ENCODE peak calls at places on chromosomes 1 and 21, in seven cellular contexts. One of them, this sample, is unnamed.

GRCh38 chr1:198519639-198520501 is 20.6 kb downstream of the ATP6V1G3 start:
- DNase-seq in heart right ventricle: no peak
- DNase-seq in stimulated activated CD8-positive, alpha-beta memory T cell treated with anti-CD3 and anti-CD28 coated beads, Interleukin-4, amount 100 ng/mL, for 1 hour: no peak
- DNase-seq in sciatic nerve: no peak
- DNase-seq in HT-29: no peak
- DNase-seq in HepG2: no peak
- DNase-seq in GM19239: no peak
- DNase-seq in this sample: no peak

GRCh38 chr1:3293563-3294080 is 160.8 kb upstream of the ARHGEF16 start:
- DNase-seq in GM19239: no peak
- DNase-seq in sciatic nerve: no peak
- DNase-seq in stimulated activated CD8-positive, alpha-beta memory T cell treated with anti-CD3 and anti-CD28 coated beads, Interleukin-4, amount 100 ng/mL, for 1 hour: no peak
- DNase-seq in HepG2: no peak
- DNase-seq in HT-29: no peak
- DNase-seq in heart right ventricle: no peak
- DNase-seq in this sample: no peak

GRCh38 chr1:204080163-204080903 is 7.4 kb downstream of the SOX13 start:
- DNase-seq in stimulated activated CD8-positive, alpha-beta memory T cell treated with anti-CD3 and anti-CD28 coated beads, Interleukin-4, amount 100 ng/mL, for 1 hour: no peak
- DNase-seq in HT-29: peak
- DNase-seq in HepG2: peak
- DNase-seq in heart right ventricle: peak
- DNase-seq in GM19239: no peak
- DNase-seq in sciatic nerve: peak
- DNase-seq in this sample: no peak

GRCh38 chr1:203534526-203534925 is 40.6 kb downstream of the OPTC start:
- DNase-seq in stimulated activated CD8-positive, alpha-beta memory T cell treated with anti-CD3 and anti-CD28 coated beads, Interleukin-4, amount 100 ng/mL, for 1 hour: no peak
- DNase-seq in sciatic nerve: no peak
- DNase-seq in GM19239: no peak
- DNase-seq in HT-29: no peak
- DNase-seq in heart right ventricle: no peak
- DNase-seq in HepG2: no peak
- DNase-seq in this sample: no peak

GRCh38 chr1:30420519-30421050 is 302.8 kb downstream of the MATN1 start:
- DNase-seq in stimulated activated CD8-positive, alpha-beta memory T cell treated with anti-CD3 and anti-CD28 coated beads, Interleukin-4, amount 100 ng/mL, for 1 hour: no peak
- DNase-seq in heart right ventricle: no peak
- DNase-seq in HT-29: no peak
- DNase-seq in sciatic nerve: no peak
- DNase-seq in HepG2: no peak
- DNase-seq in GM19239: no peak
- DNase-seq in this sample: no peak

GRCh38 chr1:106700151-106700550 is 356.3 kb upstream of the PRMT6 start:
- DNase-seq in GM19239: no peak
- DNase-seq in heart right ventricle: no peak
- DNase-seq in stimulated activated CD8-positive, alpha-beta memory T cell treated with anti-CD3 and anti-CD28 coated beads, Interleukin-4, amount 100 ng/mL, for 1 hour: no peak
- DNase-seq in HepG2: no peak
- DNase-seq in sciatic nerve: no peak
- DNase-seq in HT-29: no peak
- DNase-seq in this sample: no peak

GRCh38 chr1:94025383-94026340 is 95.3 kb downstream of the ABCA4 start:
- DNase-seq in HT-29: peak
- DNase-seq in heart right ventricle: peak
- DNase-seq in GM19239: no peak
- DNase-seq in sciatic nerve: no peak
- DNase-seq in stimulated activated CD8-positive, alpha-beta memory T cell treated with anti-CD3 and anti-CD28 coated beads, Interleukin-4, amount 100 ng/mL, for 1 hour: no peak
- DNase-seq in HepG2: peak
- DNase-seq in this sample: no peak

GRCh38 chr1:17525996-17526686 is 13.4 kb upstream of the ARHGEF10L start:
- DNase-seq in stimulated activated CD8-positive, alpha-beta memory T cell treated with anti-CD3 and anti-CD28 coated beads, Interleukin-4, amount 100 ng/mL, for 1 hour: no peak
- DNase-seq in GM19239: no peak
- DNase-seq in heart right ventricle: no peak
- DNase-seq in HT-29: no peak
- DNase-seq in HepG2: no peak
- DNase-seq in sciatic nerve: no peak
- DNase-seq in this sample: no peak

GRCh38 chr1:245155186-245156040 is 628 bp downstream of the KIF26B start:
- DNase-seq in HepG2: no peak
- DNase-seq in sciatic nerve: no peak
- DNase-seq in heart right ventricle: no peak
- DNase-seq in stimulated activated CD8-positive, alpha-beta memory T cell treated with anti-CD3 and anti-CD28 coated beads, Interleukin-4, amount 100 ng/mL, for 1 hour: no peak
- DNase-seq in HT-29: no peak
- DNase-seq in GM19239: peak
- DNase-seq in this sample: no peak

GRCh38 chr21:36749935-36750578 is 51.1 kb downstream of the SIM2 start:
- DNase-seq in heart right ventricle: peak
- DNase-seq in GM19239: no peak
- DNase-seq in sciatic nerve: no peak
- DNase-seq in HT-29: no peak
- DNase-seq in HepG2: no peak
- DNase-seq in stimulated activated CD8-positive, alpha-beta memory T cell treated with anti-CD3 and anti-CD28 coated beads, Interleukin-4, amount 100 ng/mL, for 1 hour: no peak
- DNase-seq in this sample: no peak

GRCh38 chr21:40732998-40733397 is 114.0 kb downstream of the DSCAM start:
- DNase-seq in HepG2: no peak
- DNase-seq in sciatic nerve: no peak
- DNase-seq in heart right ventricle: no peak
- DNase-seq in HT-29: no peak
- DNase-seq in stimulated activated CD8-positive, alpha-beta memory T cell treated with anti-CD3 and anti-CD28 coated beads, Interleukin-4, amount 100 ng/mL, for 1 hour: no peak
- DNase-seq in GM19239: no peak
- DNase-seq in this sample: no peak

GRCh38 chr1:190320952-190321351 is 156.7 kb downstream of the BRINP3 start:
- DNase-seq in sciatic nerve: no peak
- DNase-seq in HepG2: no peak
- DNase-seq in HT-29: peak
- DNase-seq in heart right ventricle: no peak
- DNase-seq in stimulated activated CD8-positive, alpha-beta memory T cell treated with anti-CD3 and anti-CD28 coated beads, Interleukin-4, amount 100 ng/mL, for 1 hour: no peak
- DNase-seq in GM19239: no peak
- DNase-seq in this sample: no peak

GRCh38 chr21:37787456-37787855 is 128.8 kb downstream of the KCNJ6 start:
- DNase-seq in stimulated activated CD8-positive, alpha-beta memory T cell treated with anti-CD3 and anti-CD28 coated beads, Interleukin-4, amount 100 ng/mL, for 1 hour: no peak
- DNase-seq in sciatic nerve: no peak
- DNase-seq in HepG2: no peak
- DNase-seq in heart right ventricle: no peak
- DNase-seq in HT-29: no peak
- DNase-seq in GM19239: no peak
- DNase-seq in this sample: no peak

GRCh38 chr1:154863702-154864174 is 6.3 kb downstream of the KCNN3 start:
- DNase-seq in heart right ventricle: no peak
- DNase-seq in HepG2: peak
- DNase-seq in HT-29: peak
- DNase-seq in stimulated activated CD8-positive, alpha-beta memory T cell treated with anti-CD3 and anti-CD28 coated beads, Interleukin-4, amount 100 ng/mL, for 1 hour: no peak
- DNase-seq in sciatic nerve: no peak
- DNase-seq in GM19239: no peak
- DNase-seq in this sample: peak

GRCh38 chr21:35189077-35189863 is 140.2 kb upstream of the RUNX1 start:
- DNase-seq in sciatic nerve: no peak
- DNase-seq in HepG2: no peak
- DNase-seq in GM19239: peak
- DNase-seq in HT-29: no peak
- DNase-seq in heart right ventricle: no peak
- DNase-seq in stimulated activated CD8-positive, alpha-beta memory T cell treated with anti-CD3 and anti-CD28 coated beads, Interleukin-4, amount 100 ng/mL, for 1 hour: no peak
- DNase-seq in this sample: no peak

GRCh38 chr1:13725714-13726175 is 25.8 kb downstream of the PRDM2 start:
- DNase-seq in stimulated activated CD8-positive, alpha-beta memory T cell treated with anti-CD3 and anti-CD28 coated beads, Interleukin-4, amount 100 ng/mL, for 1 hour: no peak
- DNase-seq in HT-29: peak
- DNase-seq in sciatic nerve: no peak
- DNase-seq in heart right ventricle: no peak
- DNase-seq in HepG2: peak
- DNase-seq in GM19239: no peak
- DNase-seq in this sample: peak